ENCODE peak calls at places on chromosomes 3 and 15, in eight cellular contexts. One of them, this sample, is unnamed.

GRCh38 chr3:101809178-101810022 is 30.4 kb downstream of the NXPE3 start:
- DNase-seq in sigmoid colon: no peak
- DNase-seq in PC-9: no peak
- DNase-seq in fibroblast of lung: peak; percentile 65
- DNase-seq in brain microvascular endothelial cell: peak; percentile 29
- DNase-seq in suprapubic skin: no peak
- DNase-seq in heart right ventricle: no peak
- DNase-seq in AG04450: no peak
- DNase-seq in this sample: peak; percentile 14

GRCh38 chr3:114299421-114299820 is 5.6 kb downstream of the TIGIT start:
- DNase-seq in sigmoid colon: no peak
- DNase-seq in PC-9: no peak
- DNase-seq in fibroblast of lung: no peak
- DNase-seq in brain microvascular endothelial cell: peak; percentile 12
- DNase-seq in suprapubic skin: no peak
- DNase-seq in heart right ventricle: no peak
- DNase-seq in AG04450: no peak
- DNase-seq in this sample: no peak

GRCh38 chr15:69980311-69981059 is 117.2 kb downstream of the TLE3 start:
- DNase-seq in sigmoid colon: no peak
- DNase-seq in PC-9: no peak
- DNase-seq in fibroblast of lung: no peak
- DNase-seq in brain microvascular endothelial cell: no peak
- DNase-seq in suprapubic skin: no peak
- DNase-seq in heart right ventricle: no peak
- DNase-seq in AG04450: no peak
- DNase-seq in this sample: no peak

GRCh38 chr3:197241173-197241572 is 57.2 kb downstream of the DLG1 start:
- DNase-seq in sigmoid colon: no peak
- DNase-seq in PC-9: no peak
- DNase-seq in fibroblast of lung: no peak
- DNase-seq in brain microvascular endothelial cell: no peak
- DNase-seq in suprapubic skin: no peak
- DNase-seq in heart right ventricle: no peak
- DNase-seq in AG04450: no peak
- DNase-seq in this sample: no peak

GRCh38 chr15:91939432-91939831 is 85.9 kb downstream of the SLCO3A1 start:
- DNase-seq in sigmoid colon: no peak
- DNase-seq in PC-9: no peak
- DNase-seq in fibroblast of lung: no peak
- DNase-seq in brain microvascular endothelial cell: no peak
- DNase-seq in suprapubic skin: no peak
- DNase-seq in heart right ventricle: peak; percentile 62
- DNase-seq in AG04450: no peak
- DNase-seq in this sample: no peak

GRCh38 chr3:159886050-159886449 is 102.6 kb upstream of the IL12A start:
- DNase-seq in sigmoid colon: no peak
- DNase-seq in PC-9: no peak
- DNase-seq in fibroblast of lung: no peak
- DNase-seq in brain microvascular endothelial cell: no peak
- DNase-seq in suprapubic skin: no peak
- DNase-seq in heart right ventricle: no peak
- DNase-seq in AG04450: no peak
- DNase-seq in this sample: no peak

GRCh38 chr3:180912304-180913226 is at the start of gene FXR1:
- DNase-seq in sigmoid colon: peak; percentile 91
- DNase-seq in PC-9: peak; percentile 90
- DNase-seq in fibroblast of lung: peak; percentile 79
- DNase-seq in brain microvascular endothelial cell: peak; percentile 67
- DNase-seq in suprapubic skin: peak; percentile 91
- DNase-seq in heart right ventricle: peak; percentile 89
- DNase-seq in AG04450: peak; percentile 46
- DNase-seq in this sample: peak; percentile 90

GRCh38 chr3:58079773-58080172 is 71.6 kb downstream of the FLNB start:
- DNase-seq in sigmoid colon: no peak
- DNase-seq in PC-9: no peak
- DNase-seq in fibroblast of lung: no peak
- DNase-seq in brain microvascular endothelial cell: no peak
- DNase-seq in suprapubic skin: no peak
- DNase-seq in heart right ventricle: no peak
- DNase-seq in AG04450: no peak
- DNase-seq in this sample: no peak

GRCh38 chr3:30650348-30650995 is 44.1 kb downstream of the TGFBR2 start:
- DNase-seq in sigmoid colon: no peak
- DNase-seq in PC-9: no peak
- DNase-seq in fibroblast of lung: no peak
- DNase-seq in brain microvascular endothelial cell: no peak
- DNase-seq in suprapubic skin: no peak
- DNase-seq in heart right ventricle: no peak
- DNase-seq in AG04450: no peak
- DNase-seq in this sample: no peak

GRCh38 chr3:9226326-9226725 is 23.1 kb downstream of the SRGAP3 start:
- DNase-seq in sigmoid colon: no peak
- DNase-seq in PC-9: peak; percentile 52
- DNase-seq in fibroblast of lung: peak; percentile 26
- DNase-seq in brain microvascular endothelial cell: peak; percentile 11
- DNase-seq in suprapubic skin: no peak
- DNase-seq in heart right ventricle: no peak
- DNase-seq in AG04450: no peak
- DNase-seq in this sample: no peak

GRCh38 chr3:157107037-157107436 is 52.9 kb downstream of the CCNL1 start:
- DNase-seq in sigmoid colon: no peak
- DNase-seq in PC-9: no peak
- DNase-seq in fibroblast of lung: no peak
- DNase-seq in brain microvascular endothelial cell: no peak
- DNase-seq in suprapubic skin: no peak
- DNase-seq in heart right ventricle: no peak
- DNase-seq in AG04450: no peak
- DNase-seq in this sample: no peak

GRCh38 chr3:86990171-86990733 is 697 bp downstream of the VGLL3 start:
- DNase-seq in sigmoid colon: peak; percentile 71
- DNase-seq in PC-9: peak; percentile 75
- DNase-seq in fibroblast of lung: no peak
- DNase-seq in brain microvascular endothelial cell: no peak
- DNase-seq in suprapubic skin: peak; percentile 71
- DNase-seq in heart right ventricle: no peak
- DNase-seq in AG04450: no peak
- DNase-seq in this sample: no peak

GRCh38 chr3:177618873-177619771 is 421.8 kb upstream of the TBL1XR1 start:
- DNase-seq in sigmoid colon: no peak
- DNase-seq in PC-9: peak; percentile 91
- DNase-seq in fibroblast of lung: peak; percentile 92
- DNase-seq in brain microvascular endothelial cell: peak; percentile 50
- DNase-seq in suprapubic skin: no peak
- DNase-seq in heart right ventricle: no peak
- DNase-seq in AG04450: no peak
- DNase-seq in this sample: no peak

DNA sequence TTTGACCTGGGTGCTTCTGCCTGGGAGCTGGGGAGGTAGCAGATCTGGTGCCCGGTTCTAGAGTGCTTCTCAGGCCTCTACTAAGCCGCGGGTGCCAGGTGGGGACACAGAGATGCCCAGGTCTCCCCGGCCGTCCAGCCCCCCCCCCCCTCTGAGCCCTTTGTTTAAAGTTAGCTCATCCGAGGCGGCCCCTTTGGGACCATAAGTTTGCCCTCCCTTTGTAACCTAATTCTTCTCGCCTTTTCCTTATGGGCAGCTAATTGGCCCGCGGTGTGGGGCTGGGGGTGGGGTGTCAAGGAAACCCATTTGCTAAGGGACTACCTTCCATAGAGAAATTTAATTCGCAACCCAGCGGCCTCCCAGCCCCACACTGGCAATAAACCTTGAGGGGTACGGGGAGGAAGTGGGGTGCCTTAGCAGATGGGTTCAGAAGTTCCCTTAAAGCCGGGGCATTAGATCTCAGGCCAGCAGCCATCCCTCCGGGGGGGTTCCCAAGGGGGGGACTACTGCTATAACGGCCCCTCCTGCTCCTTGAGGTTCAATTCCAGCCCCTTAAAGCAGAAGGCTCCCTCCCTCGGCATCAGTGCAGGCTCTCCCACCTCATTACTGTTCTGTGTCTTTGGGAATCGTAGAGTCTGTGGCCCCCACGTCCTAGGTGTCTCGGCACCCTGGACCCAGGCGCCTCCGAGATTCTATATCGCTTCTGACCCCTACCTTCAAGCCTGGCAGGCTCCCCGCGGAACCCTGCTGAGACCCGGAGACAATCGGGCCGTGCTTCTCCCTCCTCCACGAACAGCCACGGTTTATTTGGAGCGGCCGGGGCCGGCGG is 1.7 kb downstream of the GATA2 start:
- DNase-seq in sigmoid colon: peak; percentile 61
- DNase-seq in PC-9: no peak
- DNase-seq in fibroblast of lung: no peak
- DNase-seq in brain microvascular endothelial cell: no peak
- DNase-seq in suprapubic skin: peak; percentile 48
- DNase-seq in heart right ventricle: no peak
- DNase-seq in AG04450: no peak
- DNase-seq in this sample: peak; percentile 16
- H3K4me3 ChIP-seq in sigmoid colon: no peak overlapping the region
- H3K4me3 ChIP-seq in PC-9: no peak overlapping the region
- H3K4me3 ChIP-seq in fibroblast of lung: no peak overlapping the region
- H3K4me3 ChIP-seq in brain microvascular endothelial cell: no peak overlapping the region
- H3K4me3 ChIP-seq in suprapubic skin: peak overlapping the region; percentile 68
- H3K4me3 ChIP-seq in heart right ventricle: peak overlapping the region; percentile 76
- H3K4me3 ChIP-seq in AG04450: peak overlapping the region; percentile 82
- H3K4me3 ChIP-seq in this sample: no peak overlapping the region

GRCh38 chr15:66905954-66906353 is 159.4 kb upstream of the SMAD3 start:
- DNase-seq in sigmoid colon: peak; percentile 14
- DNase-seq in PC-9: no peak
- DNase-seq in fibroblast of lung: no peak
- DNase-seq in brain microvascular endothelial cell: no peak
- DNase-seq in suprapubic skin: no peak
- DNase-seq in heart right ventricle: no peak
- DNase-seq in AG04450: no peak
- DNase-seq in this sample: no peak
- TF ChIP-seq CTCF in sigmoid colon: no peak
- TF ChIP-seq CTCF in PC-9: peak; percentile 39
- TF ChIP-seq CTCF in fibroblast of lung: peak; percentile 15
- TF ChIP-seq CTCF in brain microvascular endothelial cell: peak; percentile 32
- TF ChIP-seq CTCF in suprapubic skin: no peak
- TF ChIP-seq CTCF in heart right ventricle: no peak
- TF ChIP-seq CTCF in AG04450: no peak
- TF ChIP-seq CTCF in this sample: no peak

GRCh38 chr3:62874398-62875102 is 666 bp downstream of the CADPS start:
- DNase-seq in sigmoid colon: no peak
- DNase-seq in PC-9: no peak
- DNase-seq in fibroblast of lung: no peak
- DNase-seq in brain microvascular endothelial cell: no peak
- DNase-seq in suprapubic skin: no peak
- DNase-seq in heart right ventricle: no peak
- DNase-seq in AG04450: no peak
- DNase-seq in this sample: no peak

GRCh38 chr3:62876064-62876463 is 848 bp upstream of the CADPS start:
- DNase-seq in sigmoid colon: no peak
- DNase-seq in PC-9: no peak
- DNase-seq in fibroblast of lung: peak; percentile 52
- DNase-seq in brain microvascular endothelial cell: peak; percentile 42
- DNase-seq in suprapubic skin: no peak
- DNase-seq in heart right ventricle: peak; percentile 49
- DNase-seq in AG04450: peak; percentile 2
- DNase-seq in this sample: no peak

GRCh38 chr3:62873672-62874397 is 1.4 kb downstream of the CADPS start:
- DNase-seq in sigmoid colon: no peak
- DNase-seq in PC-9: no peak
- DNase-seq in fibroblast of lung: peak; percentile 11
- DNase-seq in brain microvascular endothelial cell: no peak
- DNase-seq in suprapubic skin: no peak
- DNase-seq in heart right ventricle: peak; percentile 52
- DNase-seq in AG04450: no peak
- DNase-seq in this sample: no peak

GRCh38 chr3:62872318-62872717 is 2.9 kb downstream of the CADPS start:
- DNase-seq in sigmoid colon: no peak
- DNase-seq in PC-9: no peak
- DNase-seq in fibroblast of lung: no peak
- DNase-seq in brain microvascular endothelial cell: no peak
- DNase-seq in suprapubic skin: no peak
- DNase-seq in heart right ventricle: no peak
- DNase-seq in AG04450: no peak
- DNase-seq in this sample: no peak

DNA sequence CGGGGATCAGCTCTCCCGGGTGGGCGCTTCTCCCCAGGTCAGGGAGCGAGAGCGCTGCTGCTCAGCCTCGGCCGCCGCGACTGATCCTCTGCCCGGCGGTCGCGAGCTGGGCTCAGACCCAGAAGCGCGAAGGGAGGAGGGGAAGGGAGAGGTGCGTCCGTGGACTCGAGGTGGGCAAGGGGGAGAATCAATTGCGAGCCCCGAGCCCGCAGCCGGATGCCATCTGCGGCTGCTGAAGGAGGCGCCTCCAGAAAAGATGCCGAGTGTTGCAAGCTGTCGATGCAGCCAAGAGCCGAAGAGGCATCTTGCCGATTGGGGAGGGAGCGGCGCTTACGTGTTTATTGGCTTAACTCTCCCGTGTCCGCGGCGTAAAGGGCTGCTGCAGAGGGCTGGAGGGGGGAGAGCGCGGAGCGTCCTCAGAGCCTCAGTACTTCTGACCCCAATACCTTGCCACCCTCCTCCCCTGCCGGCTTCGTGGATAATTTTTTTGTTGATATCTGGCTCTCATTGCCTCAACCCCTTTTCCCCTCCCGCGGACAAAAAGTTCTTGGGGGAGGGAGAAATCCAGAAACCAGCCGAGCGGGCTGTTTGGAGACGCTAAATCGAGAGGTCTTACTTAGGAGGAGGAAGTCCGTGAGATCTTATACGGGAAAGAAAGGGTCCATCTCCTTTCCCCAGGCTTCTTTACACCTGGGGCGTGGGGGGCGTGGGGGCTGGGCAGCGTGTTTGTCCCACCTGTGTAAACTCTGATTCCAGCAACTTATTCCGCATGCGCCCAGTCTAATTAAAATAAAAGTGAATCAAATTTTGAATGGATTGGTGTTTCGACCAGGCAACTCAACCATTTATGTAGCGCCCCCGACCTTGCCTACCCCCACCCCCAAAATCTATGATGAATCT is at the start of gene CADPS:
- DNase-seq in sigmoid colon: no peak
- DNase-seq in PC-9: no peak
- DNase-seq in fibroblast of lung: peak; percentile 23
- DNase-seq in brain microvascular endothelial cell: no peak
- DNase-seq in suprapubic skin: no peak
- DNase-seq in heart right ventricle: peak; percentile 7
- DNase-seq in AG04450: no peak
- DNase-seq in this sample: no peak
- H3K27ac ChIP-seq in sigmoid colon: no peak within 1 kb of the TSS
- H3K27ac ChIP-seq in PC-9: no peak within 1 kb of the TSS
- H3K27ac ChIP-seq in fibroblast of lung: no peak within 1 kb of the TSS
- H3K27ac ChIP-seq in brain microvascular endothelial cell: no peak within 1 kb of the TSS
- H3K27ac ChIP-seq in suprapubic skin: peak within 1 kb of the TSS; percentile 75
- H3K27ac ChIP-seq in heart right ventricle: peak within 1 kb of the TSS; percentile 78
- H3K27ac ChIP-seq in AG04450: no peak within 1 kb of the TSS
- H3K27ac ChIP-seq in this sample: no peak within 1 kb of the TSS

DNA sequence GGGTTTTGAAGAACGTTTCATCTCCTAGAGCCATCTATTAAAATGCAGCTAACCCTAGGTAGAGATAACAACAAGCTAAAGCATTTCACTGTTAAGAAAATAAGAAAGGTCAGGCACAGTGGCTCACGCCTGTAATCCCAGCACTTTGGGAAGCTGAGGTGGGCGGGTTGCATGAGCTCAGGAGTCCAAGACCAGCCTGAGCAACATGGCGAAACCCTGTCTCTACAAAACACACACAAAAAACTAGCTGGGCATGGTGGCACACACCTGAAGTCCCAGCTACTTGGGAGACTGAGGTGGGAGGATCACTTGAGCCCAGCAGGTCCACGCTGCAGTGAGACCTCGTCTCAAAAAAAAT is 5.4 kb upstream of the TBC1D5 start:
- DNase-seq in sigmoid colon: no peak
- DNase-seq in PC-9: no peak
- DNase-seq in fibroblast of lung: no peak
- DNase-seq in brain microvascular endothelial cell: no peak
- DNase-seq in suprapubic skin: no peak
- DNase-seq in heart right ventricle: no peak
- DNase-seq in AG04450: no peak
- DNase-seq in this sample: no peak
- H3K4me3 ChIP-seq in sigmoid colon: no peak overlapping the region
- H3K4me3 ChIP-seq in PC-9: no peak overlapping the region
- H3K4me3 ChIP-seq in fibroblast of lung: no peak overlapping the region
- H3K4me3 ChIP-seq in brain microvascular endothelial cell: no peak overlapping the region
- H3K4me3 ChIP-seq in suprapubic skin: no peak overlapping the region
- H3K4me3 ChIP-seq in heart right ventricle: no peak overlapping the region
- H3K4me3 ChIP-seq in AG04450: no peak overlapping the region
- H3K4me3 ChIP-seq in this sample: no peak overlapping the region